ENCODE peak calls at places on chromosomes 5 and 9, in six cellular contexts. G, M, Q, E, Z and N are unnamed samples.

GRCh38 chr5:127959152-127959764 is 124.3 kb upstream of the SLC12A2 start:
- DNase-seq in G (no peak), M (peak; percentile 77), Q (peak; percentile 92), E (no peak), Z (no peak), N (no peak)

GRCh38 chr5:146744358-146744757 is 134.2 kb downstream of the PPP2R2B start:
- DNase-seq in G (peak; percentile 31), M (no peak), Q (peak; percentile 36), E (no peak), Z (peak; percentile 3), N (no peak)

GRCh38 chr5:16539169-16539666 is 73.6 kb upstream of the ZNF622 start:
- DNase-seq in G (no peak), M (peak; percentile 65), Q (peak; percentile 80), E (no peak), Z (peak; percentile 89), N (no peak)

GRCh38 chr5:5983261-5983660 is 395.1 kb downstream of the MED10 start:
- DNase-seq in G (no peak), M (no peak), Q (no peak), E (no peak), Z (no peak), N (no peak)

GRCh38 chr9:109441296-109441695 is 56.8 kb downstream of the PTPN3 start:
- DNase-seq in G (no peak), M (peak; percentile 20), Q (no peak), E (no peak), Z (no peak), N (peak; percentile 62)

GRCh38 chr9:4301302-4301701 is 1.4 kb upstream of the GLIS3 start:
- DNase-seq in G (no peak), M (peak; percentile 87), Q (peak; percentile 70), E (no peak), Z (peak; percentile 35), N (no peak)

GRCh38 chr5:11650936-11651335 is 253.3 kb downstream of the CTNND2 start:
- DNase-seq in G (no peak), M (no peak), Q (no peak), E (peak; percentile 2), Z (no peak), N (peak; percentile 58)

GRCh38 chr9:127983847-127984289 is 3.1 kb upstream of the EEIG1 start:
- DNase-seq in G (no peak), M (no peak), Q (no peak), E (no peak), Z (no peak), N (no peak)

GRCh38 chr9:94301577-94301976 is 26.9 kb downstream of the NUTM2F start:
- DNase-seq in G (no peak), M (no peak), Q (no peak), E (no peak), Z (no peak), N (no peak)

GRCh38 chr9:94298949-94299599 is 29.4 kb downstream of the NUTM2F start:
- DNase-seq in G (no peak), M (peak; percentile 25), Q (no peak), E (no peak), Z (no peak), N (no peak)

DNA sequence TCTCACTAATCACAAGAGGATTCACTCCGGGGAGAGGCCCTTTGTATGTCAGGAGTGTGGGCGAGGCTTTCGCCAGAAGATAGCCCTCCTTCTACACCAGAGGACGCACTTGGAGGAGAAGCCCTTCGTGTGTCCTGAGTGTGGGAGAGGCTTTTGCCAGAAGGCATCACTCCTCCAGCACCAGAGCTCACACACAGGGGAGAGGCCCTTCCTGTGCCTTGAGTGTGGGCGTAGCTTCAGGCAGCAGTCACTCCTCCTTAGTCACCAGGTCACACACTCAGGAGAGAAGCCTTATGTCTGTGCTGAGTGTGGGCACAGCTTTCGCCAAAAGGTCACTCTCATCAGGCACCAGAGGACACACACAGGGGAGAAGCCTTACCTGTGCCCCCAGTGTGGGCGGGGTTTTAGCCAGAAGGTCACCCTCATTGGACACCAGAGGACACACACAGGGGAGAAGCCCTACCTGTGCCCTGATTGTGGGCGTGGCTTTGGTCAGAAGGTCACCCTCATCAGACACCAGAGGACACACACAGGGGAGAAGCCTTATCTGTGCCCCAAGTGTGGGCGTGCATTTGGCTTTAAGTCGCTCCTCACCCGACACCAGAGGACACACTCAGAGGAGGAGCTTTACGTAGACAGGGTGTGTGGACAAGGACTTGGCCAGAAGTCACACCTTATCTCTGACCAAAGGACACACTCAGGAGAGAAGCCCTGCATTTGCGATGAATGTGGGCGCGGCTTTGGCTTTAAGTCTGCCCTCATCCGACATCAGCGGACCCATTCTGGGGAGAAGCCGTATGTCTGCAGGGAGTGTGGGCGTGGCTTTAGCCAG is 27.8 kb downstream of the NUTM2F start:
- DNase-seq in G (no peak), M (no peak), Q (no peak), E (no peak), Z (no peak), N (no peak)
- H3K14ac ChIP-seq in G (no peak overlapping the region), M (no peak overlapping the region), Q (no peak overlapping the region), E (no peak overlapping the region), Z (no peak overlapping the region), N (no peak overlapping the region)

DNA sequence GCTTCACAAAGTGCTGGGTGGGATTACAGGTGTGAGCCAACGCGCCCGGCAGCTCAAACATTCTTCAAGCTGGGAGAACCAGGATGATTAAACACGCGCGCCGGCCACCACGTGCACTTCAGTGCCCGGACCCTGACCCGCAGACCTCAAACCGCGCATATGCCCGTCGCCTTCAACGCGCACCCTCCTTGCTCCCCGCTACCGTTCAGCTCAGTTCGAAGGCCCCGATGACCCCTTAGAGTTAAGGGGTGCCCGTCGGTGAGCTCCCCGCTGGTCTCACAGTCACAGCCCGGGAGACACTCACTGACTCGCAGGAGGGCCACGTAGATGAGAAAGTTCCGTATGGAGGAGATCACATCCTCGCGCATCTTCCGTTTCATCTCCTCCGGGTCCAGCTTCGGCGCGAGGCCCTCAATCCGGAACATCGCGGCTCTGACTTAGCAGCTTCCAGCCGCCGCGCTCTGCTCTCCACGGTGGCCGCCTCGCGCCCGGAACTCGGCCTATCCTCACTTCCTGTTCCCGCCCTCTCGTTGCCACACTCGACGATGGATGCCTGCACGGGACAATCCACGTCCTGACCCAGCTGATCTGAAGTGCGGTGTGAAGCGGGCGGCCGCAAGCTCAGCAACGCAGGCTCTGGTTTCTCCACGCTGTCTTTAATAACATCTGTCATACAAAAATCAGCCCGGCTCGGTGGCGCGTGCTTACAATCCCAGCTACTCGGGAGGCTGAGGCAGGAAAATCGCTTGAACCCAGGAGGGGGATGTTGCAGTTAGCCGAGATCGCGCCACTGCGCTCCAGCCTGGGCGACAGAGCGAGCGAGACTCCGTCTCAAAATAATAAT is at the start of gene TOMM5:
- DNase-seq in G (peak; percentile 70), M (peak; percentile 95), Q (peak; percentile 94), E (peak; percentile 50), Z (peak; percentile 94), N (peak; percentile 91)
- H2BK120ac ChIP-seq in G (no peak within 1 kb of the TSS), M (no peak within 1 kb of the TSS), Q (peak within 1 kb of the TSS; percentile 82), E (no peak within 1 kb of the TSS), Z (peak within 1 kb of the TSS; percentile 85), N (no peak within 1 kb of the TSS)

DNA sequence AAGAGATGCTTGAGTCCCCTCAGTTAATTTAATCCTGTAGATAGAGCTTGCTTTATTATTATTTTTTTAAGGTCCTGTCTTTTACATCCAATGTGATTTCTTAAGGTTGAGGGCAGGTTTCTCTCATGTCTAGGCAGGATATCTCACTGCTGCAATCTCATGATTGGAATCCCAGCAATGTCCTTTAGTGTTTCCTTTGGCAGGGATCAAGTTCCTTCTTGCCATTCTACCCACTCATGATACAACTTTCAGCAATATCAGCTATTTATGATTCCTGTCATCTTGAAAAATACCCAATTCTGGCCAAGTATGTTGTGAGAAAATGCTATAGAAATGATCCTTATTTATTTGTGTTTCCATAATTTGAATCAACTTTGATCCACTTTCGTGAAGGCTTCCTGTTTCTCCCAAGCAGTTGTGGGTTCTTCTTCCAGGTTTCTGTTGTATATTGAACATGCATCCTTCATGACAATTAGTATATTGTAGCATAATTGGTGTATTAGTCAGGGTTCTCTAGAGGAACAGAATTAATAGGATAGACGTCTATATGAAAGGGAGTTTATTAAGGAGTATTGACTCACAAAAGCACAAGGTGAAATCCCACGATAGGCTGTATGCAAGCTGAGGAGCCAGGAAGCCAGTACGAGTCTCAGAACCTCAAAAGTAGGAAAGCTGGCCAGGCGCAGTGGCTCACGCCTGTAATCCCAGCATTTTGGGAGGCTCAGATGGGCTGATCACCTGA is 18.4 kb upstream of the VPS13A start:
- DNase-seq in G (no peak), M (no peak), Q (peak; percentile 45), E (no peak), Z (peak; percentile 20), N (no peak)
- H3K27ac ChIP-seq in G (no peak overlapping the region), M (no peak overlapping the region), Q (no peak overlapping the region), E (no peak overlapping the region), Z (no peak overlapping the region), N (no peak overlapping the region)

DNA sequence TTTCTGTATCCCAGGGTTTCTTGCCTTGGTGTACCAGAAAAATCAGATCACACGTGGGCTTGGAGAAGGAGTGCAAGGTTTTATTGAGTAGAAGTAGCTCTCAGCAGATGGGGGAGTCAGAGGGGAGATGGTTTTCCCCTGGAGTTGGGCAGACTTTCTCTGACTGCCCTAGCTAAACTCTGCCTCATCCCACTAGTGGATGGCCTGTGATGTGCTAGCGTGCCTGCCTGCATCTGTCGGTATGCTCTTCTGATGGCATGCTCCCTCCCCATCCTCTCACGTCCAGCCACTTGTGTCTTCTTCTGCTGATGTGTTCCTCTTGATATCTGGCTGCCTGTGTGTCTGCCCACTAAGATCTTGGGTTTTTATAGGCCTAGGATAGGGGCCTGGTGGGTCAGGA is 616.1 kb upstream of the RGMB start:
- DNase-seq in G (no peak), M (no peak), Q (no peak), E (no peak), Z (no peak), N (no peak)
- H3K14ac ChIP-seq in G (no peak overlapping the region), M (peak overlapping the region; percentile 72), Q (no peak overlapping the region), E (no peak overlapping the region), Z (no peak overlapping the region), N (no peak overlapping the region)